ENCODE peak calls at places on chromosomes 16 and 17, in nine cellular contexts. J, R, W, U, M, T, O, L and I are unnamed samples.

GRCh38 chr16:23072084-23072599 is 77.1 kb downstream of the USP31 start:
- DNase-seq in J (no peak), R (peak), W (peak), U (no peak), M (no peak), T (peak), O (peak), L (peak), I (peak)

GRCh38 chr17:82065638-82066303 is at the start of gene DUS1L:
- DNase-seq in J (no peak), R (peak), W (no peak), U (peak), M (peak), T (peak), O (no peak), L (peak), I (no peak)

GRCh38 chr17:13374203-13375143 is 227.3 kb downstream of the HS3ST3A1 start:
- DNase-seq in J (no peak), R (no peak), W (peak), U (no peak), M (no peak), T (no peak), O (no peak), L (no peak), I (no peak)

GRCh38 chr17:75394332-75394918 is 11.1 kb downstream of the GRB2 start:
- DNase-seq in J (no peak), R (no peak), W (no peak), U (no peak), M (no peak), T (peak), O (no peak), L (no peak), I (no peak)

GRCh38 chr17:57945999-57946797 is 9.0 kb downstream of the CUEDC1 start:
- DNase-seq in J (no peak), R (no peak), W (no peak), U (no peak), M (peak), T (no peak), O (no peak), L (no peak), I (no peak)

GRCh38 chr17:1119924-1120323 is 59.9 kb downstream of the ABR start:
- DNase-seq in J (no peak), R (no peak), W (no peak), U (no peak), M (no peak), T (no peak), O (no peak), L (no peak), I (no peak)

GRCh38 chr17:40321502-40322416 is 12.8 kb downstream of the RARA start:
- DNase-seq in J (no peak), R (no peak), W (peak), U (no peak), M (no peak), T (no peak), O (no peak), L (no peak), I (no peak)

GRCh38 chr17:31739300-31739699 is 119.7 kb downstream of the COPRS start:
- DNase-seq in J (no peak), R (no peak), W (no peak), U (no peak), M (peak), T (no peak), O (no peak), L (no peak), I (peak)

GRCh38 chr17:50175035-50175788 is 9.4 kb downstream of the SGCA start:
- DNase-seq in J (no peak), R (no peak), W (no peak), U (no peak), M (no peak), T (no peak), O (no peak), L (no peak), I (no peak)

GRCh38 chr17:61221597-61222471 is 177.8 kb upstream of the TBX2 start:
- DNase-seq in J (no peak), R (no peak), W (no peak), U (no peak), M (no peak), T (no peak), O (no peak), L (no peak), I (no peak)

GRCh38 chr16:68884867-68885266 is 41.5 kb downstream of the TANGO6 start:
- DNase-seq in J (no peak), R (no peak), W (no peak), U (no peak), M (no peak), T (no peak), O (no peak), L (no peak), I (no peak)

GRCh38 chr16:64269756-64270155 is 852.1 kb downstream of the CDH11 start:
- DNase-seq in J (no peak), R (no peak), W (no peak), U (no peak), M (peak), T (no peak), O (peak), L (no peak), I (no peak)

GRCh38 chr16:49345829-49346228 is 27.8 kb upstream of the C16orf78 start:
- DNase-seq in J (no peak), R (peak), W (no peak), U (no peak), M (no peak), T (no peak), O (no peak), L (no peak), I (no peak)

GRCh38 chr16:83305092-83305491 is 502.7 kb upstream of the HSBP1 start:
- DNase-seq in J (no peak), R (peak), W (no peak), U (no peak), M (peak), T (no peak), O (peak), L (no peak), I (peak)

GRCh38 chr17:79997004-79997673 is 38.5 kb downstream of the TBC1D16 start:
- DNase-seq in J (no peak), R (no peak), W (no peak), U (peak), M (no peak), T (no peak), O (no peak), L (peak), I (no peak)

GRCh38 chr16:1049113-1049975 is 23.2 kb upstream of the SSTR5 start:
- DNase-seq in J (no peak), R (no peak), W (no peak), U (no peak), M (no peak), T (no peak), O (no peak), L (no peak), I (no peak)

GRCh38 chr16:84120023-84120422 is 3.3 kb upstream of the MBTPS1 start:
- DNase-seq in J (no peak), R (no peak), W (no peak), U (no peak), M (no peak), T (no peak), O (no peak), L (no peak), I (no peak)

GRCh38 chr17:42428141-42428944 is 5.3 kb upstream of the CAVIN1 start:
- DNase-seq in J (peak), R (peak), W (peak), U (peak), M (peak), T (peak), O (peak), L (peak), I (peak)

GRCh38 chr16:69315486-69316311 is 4.5 kb downstream of the VPS4A start:
- DNase-seq in J (no peak), R (no peak), W (no peak), U (no peak), M (no peak), T (no peak), O (no peak), L (no peak), I (no peak)

GRCh38 chr17:39027037-39027436 is 59.8 kb upstream of the FBXO47 start:
- DNase-seq in J (peak), R (peak), W (no peak), U (no peak), M (no peak), T (no peak), O (no peak), L (peak), I (no peak)

GRCh38 chr17:7068268-7068667 is 11.8 kb downstream of the CLEC10A start:
- DNase-seq in J (no peak), R (no peak), W (no peak), U (no peak), M (no peak), T (no peak), O (no peak), L (no peak), I (no peak)

GRCh38 chr17:42818379-42818778 is 5.7 kb downstream of the BECN1 start:
- DNase-seq in J (no peak), R (no peak), W (no peak), U (no peak), M (no peak), T (no peak), O (peak), L (no peak), I (no peak)